ENCODE peak calls at places on chromosomes 2 and 18, in nine cellular contexts. One of them, this sample, is unnamed.

GRCh38 chr2:201938151-201938815 is 95.4 kb upstream of the FZD7 start:
- DNase-seq in Karpas-422: no peak
- DNase-seq in K562: no peak
- DNase-seq in neuronal stem cell: no peak
- DNase-seq in OCI-LY7: no peak
- DNase-seq in mesendoderm: peak
- DNase-seq in endothelial cell of umbilical vein: no peak
- DNase-seq in mammary epithelial cell: peak
- DNase-seq in GM23248: peak
- DNase-seq in this sample: peak

GRCh38 chr2:55134316-55134706 is 84.1 kb upstream of the RTN4 start:
- DNase-seq in Karpas-422: peak
- DNase-seq in K562: no peak
- DNase-seq in neuronal stem cell: no peak
- DNase-seq in OCI-LY7: peak
- DNase-seq in mesendoderm: no peak
- DNase-seq in endothelial cell of umbilical vein: no peak
- DNase-seq in mammary epithelial cell: no peak
- DNase-seq in GM23248: no peak
- DNase-seq in this sample: no peak

GRCh38 chr2:20637147-20637546 is 13.8 kb downstream of the HS1BP3 start:
- DNase-seq in Karpas-422: no peak
- DNase-seq in K562: no peak
- DNase-seq in neuronal stem cell: no peak
- DNase-seq in OCI-LY7: no peak
- DNase-seq in mesendoderm: no peak
- DNase-seq in endothelial cell of umbilical vein: no peak
- DNase-seq in mammary epithelial cell: no peak
- DNase-seq in GM23248: peak
- DNase-seq in this sample: no peak

GRCh38 chr2:150485871-150486538 is 1.5 kb downstream of the RND3 start:
- DNase-seq in Karpas-422: no peak
- DNase-seq in K562: no peak
- DNase-seq in neuronal stem cell: peak
- DNase-seq in OCI-LY7: no peak
- DNase-seq in mesendoderm: peak
- DNase-seq in endothelial cell of umbilical vein: peak
- DNase-seq in mammary epithelial cell: peak
- DNase-seq in GM23248: peak
- DNase-seq in this sample: peak

GRCh38 chr2:22893773-22894517 is 491.0 kb upstream of the KLHL29 start:
- DNase-seq in Karpas-422: no peak
- DNase-seq in K562: no peak
- DNase-seq in neuronal stem cell: no peak
- DNase-seq in OCI-LY7: no peak
- DNase-seq in mesendoderm: no peak
- DNase-seq in endothelial cell of umbilical vein: no peak
- DNase-seq in mammary epithelial cell: peak
- DNase-seq in GM23248: no peak
- DNase-seq in this sample: no peak

GRCh38 chr2:1739961-1740713 is 4.2 kb downstream of the PXDN start:
- DNase-seq in Karpas-422: no peak
- DNase-seq in K562: no peak
- DNase-seq in neuronal stem cell: no peak
- DNase-seq in OCI-LY7: no peak
- DNase-seq in mesendoderm: no peak
- DNase-seq in endothelial cell of umbilical vein: no peak
- DNase-seq in mammary epithelial cell: no peak
- DNase-seq in GM23248: no peak
- DNase-seq in this sample: no peak

GRCh38 chr18:35026407-35027061 is 14.7 kb upstream of the MAPRE2 start:
- DNase-seq in Karpas-422: peak
- DNase-seq in K562: peak
- DNase-seq in neuronal stem cell: no peak
- DNase-seq in OCI-LY7: peak
- DNase-seq in mesendoderm: peak
- DNase-seq in endothelial cell of umbilical vein: no peak
- DNase-seq in mammary epithelial cell: no peak
- DNase-seq in GM23248: no peak
- DNase-seq in this sample: no peak

GRCh38 chr2:102736607-102737409 is 25.0 kb upstream of the TMEM182 start:
- DNase-seq in Karpas-422: peak
- DNase-seq in K562: peak
- DNase-seq in neuronal stem cell: peak
- DNase-seq in OCI-LY7: peak
- DNase-seq in mesendoderm: peak
- DNase-seq in endothelial cell of umbilical vein: peak
- DNase-seq in mammary epithelial cell: peak
- DNase-seq in GM23248: peak
- DNase-seq in this sample: peak

GRCh38 chr2:226802573-226802972 is 3.0 kb upstream of the IRS1 start:
- DNase-seq in Karpas-422: peak
- DNase-seq in K562: peak
- DNase-seq in neuronal stem cell: no peak
- DNase-seq in OCI-LY7: peak
- DNase-seq in mesendoderm: peak
- DNase-seq in endothelial cell of umbilical vein: peak
- DNase-seq in mammary epithelial cell: peak
- DNase-seq in GM23248: peak
- DNase-seq in this sample: peak

DNA sequence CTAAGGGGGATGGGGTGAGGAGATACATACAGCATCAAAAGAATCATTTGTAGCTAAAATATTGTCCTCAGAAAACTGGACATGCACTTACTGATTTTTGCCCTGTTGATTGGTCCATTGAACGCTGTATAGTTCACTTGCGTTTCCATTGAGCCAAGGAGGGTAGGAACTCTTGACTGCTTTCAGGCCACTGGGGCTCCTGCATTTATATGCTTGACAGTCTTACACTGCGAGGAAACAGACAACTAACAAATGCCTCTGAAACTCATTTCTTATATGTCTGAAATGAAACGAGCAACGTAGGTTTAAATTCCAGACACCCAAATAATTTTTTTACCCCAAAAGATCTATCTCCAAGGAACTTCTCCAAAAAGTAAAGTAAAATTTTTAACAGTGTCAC is 42.1 kb downstream of the ARL5A start:
- DNase-seq in Karpas-422: no peak
- DNase-seq in K562: no peak
- DNase-seq in neuronal stem cell: no peak
- DNase-seq in OCI-LY7: no peak
- DNase-seq in mesendoderm: no peak
- DNase-seq in endothelial cell of umbilical vein: no peak
- DNase-seq in mammary epithelial cell: no peak
- DNase-seq in GM23248: no peak
- DNase-seq in this sample: no peak
- H3K4me3 ChIP-seq in Karpas-422: no peak
- H3K4me3 ChIP-seq in K562: no peak
- H3K4me3 ChIP-seq in neuronal stem cell: no peak
- H3K4me3 ChIP-seq in OCI-LY7: no peak
- H3K4me3 ChIP-seq in mesendoderm: no peak
- H3K4me3 ChIP-seq in endothelial cell of umbilical vein: no peak
- H3K4me3 ChIP-seq in mammary epithelial cell: no peak
- H3K4me3 ChIP-seq in GM23248: no peak
- H3K4me3 ChIP-seq in this sample: no peak

DNA sequence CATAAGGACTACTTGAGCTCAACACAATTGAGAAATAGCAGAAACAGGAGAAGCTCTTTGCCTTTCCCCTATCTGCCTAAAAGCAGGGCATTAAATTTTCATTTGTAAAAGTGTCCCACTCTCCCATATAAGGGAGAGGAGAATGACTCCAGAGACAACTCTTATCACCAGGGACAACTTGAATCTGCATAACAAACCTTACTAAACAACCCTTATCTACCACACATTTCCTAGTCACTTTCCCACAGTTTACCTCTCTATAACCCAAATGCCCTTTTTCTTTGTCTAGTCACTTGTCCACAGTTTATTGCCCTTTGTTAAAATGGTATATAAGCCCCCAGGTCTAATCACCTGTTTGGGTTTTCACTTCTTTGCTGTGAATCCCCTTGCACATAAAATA is 37.5 kb upstream of the PPM1B start:
- DNase-seq in Karpas-422: no peak
- DNase-seq in K562: no peak
- DNase-seq in neuronal stem cell: no peak
- DNase-seq in OCI-LY7: no peak
- DNase-seq in mesendoderm: peak
- DNase-seq in endothelial cell of umbilical vein: no peak
- DNase-seq in mammary epithelial cell: no peak
- DNase-seq in GM23248: no peak
- DNase-seq in this sample: no peak
- H3K27ac ChIP-seq in Karpas-422: no peak
- H3K27ac ChIP-seq in K562: no peak
- H3K27ac ChIP-seq in neuronal stem cell: no peak
- H3K27ac ChIP-seq in OCI-LY7: no peak
- H3K27ac ChIP-seq in mesendoderm: no peak
- H3K27ac ChIP-seq in endothelial cell of umbilical vein: no peak
- H3K27ac ChIP-seq in mammary epithelial cell: no peak
- H3K27ac ChIP-seq in GM23248: no peak
- H3K27ac ChIP-seq in this sample: no peak

GRCh38 chr2:120434487-120434886 is 88.6 kb downstream of the INHBB start:
- DNase-seq in Karpas-422: no peak
- DNase-seq in K562: no peak
- DNase-seq in neuronal stem cell: no peak
- DNase-seq in OCI-LY7: no peak
- DNase-seq in mesendoderm: no peak
- DNase-seq in endothelial cell of umbilical vein: no peak
- DNase-seq in mammary epithelial cell: no peak
- DNase-seq in GM23248: peak
- DNase-seq in this sample: no peak

GRCh38 chr2:120433816-120434290 is 87.9 kb downstream of the INHBB start:
- DNase-seq in Karpas-422: no peak
- DNase-seq in K562: no peak
- DNase-seq in neuronal stem cell: no peak
- DNase-seq in OCI-LY7: no peak
- DNase-seq in mesendoderm: no peak
- DNase-seq in endothelial cell of umbilical vein: no peak
- DNase-seq in mammary epithelial cell: no peak
- DNase-seq in GM23248: no peak
- DNase-seq in this sample: no peak

GRCh38 chr2:120436460-120436739 is 90.5 kb downstream of the INHBB start:
- DNase-seq in Karpas-422: no peak
- DNase-seq in K562: no peak
- DNase-seq in neuronal stem cell: no peak
- DNase-seq in OCI-LY7: no peak
- DNase-seq in mesendoderm: no peak
- DNase-seq in endothelial cell of umbilical vein: no peak
- DNase-seq in mammary epithelial cell: no peak
- DNase-seq in GM23248: peak
- DNase-seq in this sample: no peak

GRCh38 chr2:120435671-120436459 is 89.9 kb downstream of the INHBB start:
- DNase-seq in Karpas-422: no peak
- DNase-seq in K562: no peak
- DNase-seq in neuronal stem cell: no peak
- DNase-seq in OCI-LY7: no peak
- DNase-seq in mesendoderm: no peak
- DNase-seq in endothelial cell of umbilical vein: no peak
- DNase-seq in mammary epithelial cell: no peak
- DNase-seq in GM23248: no peak
- DNase-seq in this sample: no peak

GRCh38 chr2:120434909-120435308 is 89.0 kb downstream of the INHBB start:
- DNase-seq in Karpas-422: no peak
- DNase-seq in K562: no peak
- DNase-seq in neuronal stem cell: no peak
- DNase-seq in OCI-LY7: no peak
- DNase-seq in mesendoderm: no peak
- DNase-seq in endothelial cell of umbilical vein: no peak
- DNase-seq in mammary epithelial cell: no peak
- DNase-seq in GM23248: no peak
- DNase-seq in this sample: no peak
- H3K4me2 ChIP-seq in Karpas-422: no peak
- H3K4me2 ChIP-seq in K562: no peak
- H3K4me2 ChIP-seq in neuronal stem cell: no peak
- H3K4me2 ChIP-seq in OCI-LY7: no peak
- H3K4me2 ChIP-seq in mesendoderm: no peak
- H3K4me2 ChIP-seq in endothelial cell of umbilical vein: no peak
- H3K4me2 ChIP-seq in mammary epithelial cell: no peak
- H3K4me2 ChIP-seq in GM23248: no peak
- H3K4me2 ChIP-seq in this sample: no peak

DNA sequence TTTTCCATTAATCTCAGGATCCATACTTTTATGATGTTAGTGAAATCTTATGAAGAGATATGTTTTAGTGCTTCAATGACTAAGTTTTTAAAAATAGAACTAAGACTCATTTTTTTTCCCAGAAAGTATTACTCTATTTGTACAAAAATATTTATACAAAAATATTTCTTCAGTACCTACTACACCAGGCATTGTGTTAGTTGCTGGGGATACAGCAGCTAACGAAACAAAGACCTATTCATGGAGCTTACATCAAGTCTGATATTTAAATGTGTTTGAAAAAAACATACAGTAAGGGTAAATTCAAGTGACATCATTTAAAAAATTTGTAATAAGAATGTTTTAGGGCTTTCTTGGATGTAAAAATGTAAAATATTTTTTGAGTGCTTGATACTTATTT is 11.6 kb downstream of the VAPA start:
- DNase-seq in Karpas-422: no peak
- DNase-seq in K562: no peak
- DNase-seq in neuronal stem cell: no peak
- DNase-seq in OCI-LY7: no peak
- DNase-seq in mesendoderm: no peak
- DNase-seq in endothelial cell of umbilical vein: peak
- DNase-seq in mammary epithelial cell: no peak
- DNase-seq in GM23248: peak
- DNase-seq in this sample: peak
- H3K4me3 ChIP-seq in Karpas-422: no peak
- H3K4me3 ChIP-seq in K562: no peak
- H3K4me3 ChIP-seq in neuronal stem cell: no peak
- H3K4me3 ChIP-seq in OCI-LY7: no peak
- H3K4me3 ChIP-seq in mesendoderm: no peak
- H3K4me3 ChIP-seq in endothelial cell of umbilical vein: no peak
- H3K4me3 ChIP-seq in mammary epithelial cell: no peak
- H3K4me3 ChIP-seq in GM23248: no peak
- H3K4me3 ChIP-seq in this sample: no peak

GRCh38 chr2:190179754-190180312 is 117.3 kb upstream of the MSTN start:
- DNase-seq in Karpas-422: no peak
- DNase-seq in K562: no peak
- DNase-seq in neuronal stem cell: no peak
- DNase-seq in OCI-LY7: no peak
- DNase-seq in mesendoderm: no peak
- DNase-seq in endothelial cell of umbilical vein: no peak
- DNase-seq in mammary epithelial cell: no peak
- DNase-seq in GM23248: no peak
- DNase-seq in this sample: no peak
- H3K27ac ChIP-seq in Karpas-422: peak
- H3K27ac ChIP-seq in K562: peak
- H3K27ac ChIP-seq in neuronal stem cell: no peak
- H3K27ac ChIP-seq in OCI-LY7: no peak
- H3K27ac ChIP-seq in mesendoderm: no peak
- H3K27ac ChIP-seq in endothelial cell of umbilical vein: no peak
- H3K27ac ChIP-seq in mammary epithelial cell: no peak
- H3K27ac ChIP-seq in GM23248: no peak
- H3K27ac ChIP-seq in this sample: no peak

DNA sequence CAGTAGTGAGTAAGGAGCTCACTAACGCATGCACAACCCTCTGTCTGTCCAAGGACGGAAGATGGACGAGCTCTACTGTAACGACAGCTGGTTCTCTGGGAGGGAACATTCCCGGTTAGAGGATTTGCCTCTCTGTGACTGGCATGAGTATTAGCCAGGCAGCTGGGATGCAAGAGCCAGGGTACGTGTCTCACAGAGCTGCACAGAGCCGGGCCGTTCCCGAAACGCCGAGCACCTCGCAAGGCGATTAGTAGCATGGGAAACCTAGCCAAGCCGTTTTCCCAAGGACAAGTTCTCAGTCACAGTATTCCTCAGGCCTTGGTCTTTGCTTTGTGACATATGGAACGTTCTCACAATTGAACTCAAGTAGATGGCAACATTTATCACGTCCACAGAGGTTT is 94.7 kb downstream of the MTCL1 start:
- DNase-seq in Karpas-422: no peak
- DNase-seq in K562: no peak
- DNase-seq in neuronal stem cell: no peak
- DNase-seq in OCI-LY7: no peak
- DNase-seq in mesendoderm: no peak
- DNase-seq in endothelial cell of umbilical vein: no peak
- DNase-seq in mammary epithelial cell: no peak
- DNase-seq in GM23248: peak
- DNase-seq in this sample: peak
- H3K4me2 ChIP-seq in Karpas-422: no peak
- H3K4me2 ChIP-seq in K562: no peak
- H3K4me2 ChIP-seq in neuronal stem cell: no peak
- H3K4me2 ChIP-seq in OCI-LY7: no peak
- H3K4me2 ChIP-seq in mesendoderm: no peak
- H3K4me2 ChIP-seq in endothelial cell of umbilical vein: no peak
- H3K4me2 ChIP-seq in mammary epithelial cell: peak
- H3K4me2 ChIP-seq in GM23248: peak
- H3K4me2 ChIP-seq in this sample: peak

This sample was measured in astrocyte.